ENCODE peak calls at places on chromosome 4, in four cellular contexts. One of them, this sample, is unnamed.

GRCh38 chr4:4408576-4409335 is 21.9 kb downstream of the NSG1 start:
- DNase-seq in H1: no peak
- DNase-seq in IMR-90: no peak
- DNase-seq in H9: no peak
- DNase-seq in this sample: no peak

GRCh38 chr4:40613456-40613855 is 16.2 kb downstream of the RBM47 start:
- DNase-seq in H1: no peak
- DNase-seq in IMR-90: peak
- DNase-seq in H9: no peak
- DNase-seq in this sample: no peak

GRCh38 chr4:91330555-91331137 is 973.1 kb upstream of the GRID2 start:
- DNase-seq in H1: no peak
- DNase-seq in IMR-90: no peak
- DNase-seq in H9: no peak
- DNase-seq in this sample: no peak

GRCh38 chr4:74932832-74933561 is at the start of gene PARM1:
- DNase-seq in H1: peak
- DNase-seq in IMR-90: peak
- DNase-seq in H9: peak
- DNase-seq in this sample: peak

GRCh38 chr4:123788577-123788976 is 392.0 kb downstream of the SPRY1 start:
- DNase-seq in H1: no peak
- DNase-seq in IMR-90: peak
- DNase-seq in H9: no peak
- DNase-seq in this sample: no peak

GRCh38 chr4:146520894-146521542 is 722 bp downstream of the SLC10A7 start:
- DNase-seq in H1: no peak
- DNase-seq in IMR-90: peak
- DNase-seq in H9: no peak
- DNase-seq in this sample: no peak

GRCh38 chr4:7412586-7412975 is 22.1 kb downstream of the PSAPL1 start:
- DNase-seq in H1: no peak
- DNase-seq in IMR-90: no peak
- DNase-seq in H9: peak
- DNase-seq in this sample: no peak

GRCh38 chr4:4384837-4385236 is 2.1 kb upstream of the NSG1 start:
- DNase-seq in H1: peak
- DNase-seq in IMR-90: peak
- DNase-seq in H9: peak
- DNase-seq in this sample: peak

GRCh38 chr4:87032884-87033533 is 98.2 kb downstream of the AFF1 start:
- DNase-seq in H1: no peak
- DNase-seq in IMR-90: peak
- DNase-seq in H9: no peak
- DNase-seq in this sample: no peak

GRCh38 chr4:40908702-40909362 is 159.1 kb downstream of the NSUN7 start:
- DNase-seq in H1: peak
- DNase-seq in IMR-90: peak
- DNase-seq in H9: peak
- DNase-seq in this sample: peak

GRCh38 chr4:52037730-52038108 is 380 bp downstream of the SGCB start:
- DNase-seq in H1: no peak
- DNase-seq in IMR-90: peak
- DNase-seq in H9: peak
- DNase-seq in this sample: peak

GRCh38 chr4:53450773-53451172 is 73.3 kb downstream of the FIP1L1 start:
- DNase-seq in H1: no peak
- DNase-seq in IMR-90: peak
- DNase-seq in H9: peak
- DNase-seq in this sample: peak

GRCh38 chr4:107036602-107037151 is 564 bp upstream of the DKK2 start:
- DNase-seq in H1: no peak
- DNase-seq in IMR-90: no peak
- DNase-seq in H9: no peak
- DNase-seq in this sample: peak

GRCh38 chr4:10457255-10457801 is at the start of gene ZNF518B:
- DNase-seq in H1: no peak
- DNase-seq in IMR-90: peak
- DNase-seq in H9: peak
- DNase-seq in this sample: peak
- H3K4ac ChIP-seq in H1: no peak
- H3K4ac ChIP-seq in IMR-90: peak
- H3K4ac ChIP-seq in H9: no peak
- H3K4ac ChIP-seq in this sample: peak

DNA sequence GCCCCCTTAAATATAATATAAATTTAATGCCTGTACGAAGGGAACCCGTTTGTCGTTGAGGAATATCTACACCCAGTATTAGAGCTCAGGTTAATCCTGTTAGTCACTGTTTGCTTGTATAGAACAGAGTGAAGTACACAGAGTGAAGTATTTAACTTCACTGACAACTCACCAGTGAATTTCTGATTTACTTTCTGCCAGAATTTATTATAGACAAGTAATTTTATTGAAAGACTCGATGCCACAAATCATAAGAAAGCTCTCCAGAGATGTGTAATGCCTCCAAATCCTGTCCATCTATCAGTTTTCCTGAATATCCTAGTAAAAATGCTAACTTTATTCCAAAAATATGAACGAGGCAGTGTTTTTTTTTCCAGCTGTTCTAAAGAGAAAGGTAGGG is 1.6 kb downstream of the GAB1 start:
- DNase-seq in H1: no peak
- DNase-seq in IMR-90: no peak
- DNase-seq in H9: no peak
- DNase-seq in this sample: no peak
- H4K5ac ChIP-seq in H1: no peak
- H4K5ac ChIP-seq in IMR-90: no peak
- H4K5ac ChIP-seq in H9: no peak
- H4K5ac ChIP-seq in this sample: no peak

GRCh38 chr4:1753692-1754311 is 32.5 kb downstream of the TACC3 start:
- DNase-seq in H1: no peak
- DNase-seq in IMR-90: no peak
- DNase-seq in H9: no peak
- DNase-seq in this sample: no peak
- H3K4ac ChIP-seq in H1: peak
- H3K4ac ChIP-seq in IMR-90: no peak
- H3K4ac ChIP-seq in H9: no peak
- H3K4ac ChIP-seq in this sample: no peak

GRCh38 chr4:8439168-8439567 is 1.4 kb downstream of the ACOX3 start:
- DNase-seq in H1: no peak
- DNase-seq in IMR-90: peak
- DNase-seq in H9: no peak
- DNase-seq in this sample: no peak
- H4K5ac ChIP-seq in H1: no peak
- H4K5ac ChIP-seq in IMR-90: no peak
- H4K5ac ChIP-seq in H9: no peak
- H4K5ac ChIP-seq in this sample: no peak

GRCh38 chr4:100062921-100063320 is 112.8 kb upstream of the H2AZ1 start:
- DNase-seq in H1: no peak
- DNase-seq in IMR-90: peak
- DNase-seq in H9: no peak
- DNase-seq in this sample: no peak
- H3K4ac ChIP-seq in H1: no peak
- H3K4ac ChIP-seq in IMR-90: no peak
- H3K4ac ChIP-seq in H9: no peak
- H3K4ac ChIP-seq in this sample: no peak

GRCh38 chr4:11565899-11566298 is 137.2 kb upstream of the HS3ST1 start:
- DNase-seq in H1: no peak
- DNase-seq in IMR-90: no peak
- DNase-seq in H9: no peak
- DNase-seq in this sample: no peak
- H4K5ac ChIP-seq in H1: no peak
- H4K5ac ChIP-seq in IMR-90: no peak
- H4K5ac ChIP-seq in H9: no peak
- H4K5ac ChIP-seq in this sample: no peak

GRCh38 chr4:169238445-169238844 is 32.3 kb downstream of the SH3RF1 start:
- DNase-seq in H1: no peak
- DNase-seq in IMR-90: peak
- DNase-seq in H9: no peak
- DNase-seq in this sample: no peak

GRCh38 chr4:169236901-169237626 is 33.7 kb downstream of the SH3RF1 start:
- DNase-seq in H1: no peak
- DNase-seq in IMR-90: no peak
- DNase-seq in H9: no peak
- DNase-seq in this sample: no peak

GRCh38 chr4:169241480-169241879 is 29.3 kb downstream of the SH3RF1 start:
- DNase-seq in H1: no peak
- DNase-seq in IMR-90: no peak
- DNase-seq in H9: no peak
- DNase-seq in this sample: no peak

GRCh38 chr4:169243808-169244207 is 26.9 kb downstream of the SH3RF1 start:
- DNase-seq in H1: no peak
- DNase-seq in IMR-90: peak
- DNase-seq in H9: no peak
- DNase-seq in this sample: no peak

GRCh38 chr4:169239236-169239905 is 31.4 kb downstream of the SH3RF1 start:
- DNase-seq in H1: no peak
- DNase-seq in IMR-90: peak
- DNase-seq in H9: no peak
- DNase-seq in this sample: no peak
- H3K4ac ChIP-seq in H1: no peak
- H3K4ac ChIP-seq in IMR-90: no peak
- H3K4ac ChIP-seq in H9: no peak
- H3K4ac ChIP-seq in this sample: no peak

This sample was measured in mesendoderm.